ENCODE peak calls at places on chromosome 14, in four cellular contexts. One of them, this sample, is unnamed.
A peak's percentile ranks its signal among the peaks of the same experiment; 100 is the strongest.

GRCh38 chr14:103281496-103282231 is 52.4 kb upstream of the EIF5 start:
- DNase-seq in NCI-H510A treated with DMSO at 0.1 percent for 48 hours: no peak
- DNase-seq in progenitor cell of endocrine pancreas: no peak
- DNase-seq in NCI-H226: peak; percentile 58
- DNase-seq in this sample: peak; percentile 66

GRCh38 chr14:81465507-81466228 is 65.5 kb upstream of the STON2 start:
- DNase-seq in NCI-H510A treated with DMSO at 0.1 percent for 48 hours: no peak
- DNase-seq in progenitor cell of endocrine pancreas: no peak
- DNase-seq in NCI-H226: no peak
- DNase-seq in this sample: no peak

GRCh38 chr14:92144708-92145107 is 22.9 kb downstream of the CPSF2 start:
- DNase-seq in NCI-H510A treated with DMSO at 0.1 percent for 48 hours: no peak
- DNase-seq in progenitor cell of endocrine pancreas: no peak
- DNase-seq in NCI-H226: peak; percentile 9
- DNase-seq in this sample: no peak

GRCh38 chr14:64202731-64203130 is 91.4 kb downstream of the ESR2 start:
- DNase-seq in NCI-H510A treated with DMSO at 0.1 percent for 48 hours: peak; percentile 50
- DNase-seq in progenitor cell of endocrine pancreas: no peak
- DNase-seq in NCI-H226: no peak
- DNase-seq in this sample: no peak

GRCh38 chr14:59254146-59254910 is 65.9 kb downstream of the DAAM1 start:
- DNase-seq in NCI-H510A treated with DMSO at 0.1 percent for 48 hours: peak; percentile 34
- DNase-seq in progenitor cell of endocrine pancreas: no peak
- DNase-seq in NCI-H226: peak; percentile 12
- DNase-seq in this sample: no peak

GRCh38 chr14:32354716-32355115 is 25.6 kb downstream of the AKAP6 start:
- DNase-seq in NCI-H510A treated with DMSO at 0.1 percent for 48 hours: peak; percentile 35
- DNase-seq in progenitor cell of endocrine pancreas: no peak
- DNase-seq in NCI-H226: no peak
- DNase-seq in this sample: no peak

GRCh38 chr14:24941719-24942118 is 108.2 kb downstream of the STXBP6 start:
- DNase-seq in NCI-H510A treated with DMSO at 0.1 percent for 48 hours: peak; percentile 87
- DNase-seq in progenitor cell of endocrine pancreas: no peak
- DNase-seq in NCI-H226: no peak
- DNase-seq in this sample: no peak

GRCh38 chr14:24307575-24308341 is at the start of gene CIDEB:
- DNase-seq in NCI-H510A treated with DMSO at 0.1 percent for 48 hours: peak; percentile 38
- DNase-seq in progenitor cell of endocrine pancreas: peak; percentile 55
- DNase-seq in NCI-H226: peak; percentile 26
- DNase-seq in this sample: peak; percentile 78

GRCh38 chr14:55133416-55133815 is 4.4 kb downstream of the LGALS3 start:
- DNase-seq in NCI-H510A treated with DMSO at 0.1 percent for 48 hours: no peak
- DNase-seq in progenitor cell of endocrine pancreas: no peak
- DNase-seq in NCI-H226: no peak
- DNase-seq in this sample: no peak

GRCh38 chr14:37969511-37969979 is 238.2 kb upstream of the SSTR1 start:
- DNase-seq in NCI-H510A treated with DMSO at 0.1 percent for 48 hours: peak; percentile 81
- DNase-seq in progenitor cell of endocrine pancreas: no peak
- DNase-seq in NCI-H226: no peak
- DNase-seq in this sample: no peak

GRCh38 chr14:58864751-58865519 is 227.2 kb downstream of the DACT1 start:
- DNase-seq in NCI-H510A treated with DMSO at 0.1 percent for 48 hours: no peak
- DNase-seq in progenitor cell of endocrine pancreas: no peak
- DNase-seq in NCI-H226: peak; percentile 75
- DNase-seq in this sample: no peak

GRCh38 chr14:90757452-90757851 is 58.8 kb downstream of the TTC7B start:
- DNase-seq in NCI-H510A treated with DMSO at 0.1 percent for 48 hours: no peak
- DNase-seq in progenitor cell of endocrine pancreas: no peak
- DNase-seq in NCI-H226: no peak
- DNase-seq in this sample: no peak

GRCh38 chr14:91388551-91388975 is 29.1 kb downstream of the CCDC88C start:
- DNase-seq in NCI-H510A treated with DMSO at 0.1 percent for 48 hours: no peak
- DNase-seq in progenitor cell of endocrine pancreas: no peak
- DNase-seq in NCI-H226: no peak
- DNase-seq in this sample: no peak

GRCh38 chr14:31428011-31428410 is 7.7 kb upstream of the HEATR5A start:
- DNase-seq in NCI-H510A treated with DMSO at 0.1 percent for 48 hours: no peak
- DNase-seq in progenitor cell of endocrine pancreas: no peak
- DNase-seq in NCI-H226: no peak
- DNase-seq in this sample: no peak

GRCh38 chr14:35878272-35879140 is 52.4 kb downstream of the BRMS1L start:
- DNase-seq in NCI-H510A treated with DMSO at 0.1 percent for 48 hours: no peak
- DNase-seq in progenitor cell of endocrine pancreas: no peak
- DNase-seq in NCI-H226: peak; percentile 75
- DNase-seq in this sample: no peak

This sample was measured in HEK293T.